ENCODE peak calls at places on chromosomes 11 and 22, in five cellular contexts. One of them, this sample, is unnamed.
A peak's percentile ranks its signal among the peaks of the same experiment; 100 is the strongest.

GRCh38 chr11:69718147-69718546 is 14.3 kb upstream of the FGF19 start:
- DNase-seq in EL: peak; percentile 40
- DNase-seq in osteocyte: no peak
- DNase-seq in non-pigmented ciliary epithelial cell: no peak
- DNase-seq in HS-27A: no peak
- DNase-seq in this sample: peak; percentile 73

GRCh38 chr22:50361688-50362087 is 18.6 kb downstream of the PPP6R2 start:
- DNase-seq in osteocyte: no peak
- DNase-seq in EL: no peak
- DNase-seq in non-pigmented ciliary epithelial cell: no peak
- DNase-seq in HS-27A: no peak
- DNase-seq in this sample: no peak

GRCh38 chr11:35951659-35952058 is 7.8 kb downstream of the LDLRAD3 start:
- DNase-seq in non-pigmented ciliary epithelial cell: no peak
- DNase-seq in osteocyte: no peak
- DNase-seq in HS-27A: no peak
- DNase-seq in EL: no peak
- DNase-seq in this sample: no peak

GRCh38 chr11:71563401-71563800 is 2.0 kb upstream of the KRTAP5-10 start:
- DNase-seq in non-pigmented ciliary epithelial cell: peak; percentile 11
- DNase-seq in EL: peak; percentile 62
- DNase-seq in osteocyte: no peak
- DNase-seq in HS-27A: peak; percentile 7
- DNase-seq in this sample: peak; percentile 57

GRCh38 chr11:13279487-13279834 is 1.9 kb downstream of the BMAL1 start:
- DNase-seq in EL: no peak
- DNase-seq in HS-27A: no peak
- DNase-seq in osteocyte: no peak
- DNase-seq in non-pigmented ciliary epithelial cell: no peak
- DNase-seq in this sample: no peak

GRCh38 chr11:66219846-66220565 is 48.4 kb upstream of the RAB1B start:
- DNase-seq in osteocyte: no peak
- DNase-seq in EL: no peak
- DNase-seq in HS-27A: no peak
- DNase-seq in non-pigmented ciliary epithelial cell: no peak
- DNase-seq in this sample: no peak

GRCh38 chr11:68843052-68843561 is 1.4 kb upstream of the CPT1A start:
- DNase-seq in HS-27A: no peak
- DNase-seq in EL: peak; percentile 28
- DNase-seq in non-pigmented ciliary epithelial cell: no peak
- DNase-seq in osteocyte: no peak
- DNase-seq in this sample: no peak

GRCh38 chr22:19756288-19757128 is 4.1 kb upstream of the TBX1 start:
- DNase-seq in EL: peak; percentile 29
- DNase-seq in non-pigmented ciliary epithelial cell: no peak
- DNase-seq in HS-27A: no peak
- DNase-seq in osteocyte: no peak
- DNase-seq in this sample: peak; percentile 86

GRCh38 chr11:114348200-114349191 is 51.8 kb downstream of the C11orf71 start:
- DNase-seq in osteocyte: no peak
- DNase-seq in HS-27A: no peak
- DNase-seq in EL: peak; percentile 82
- DNase-seq in non-pigmented ciliary epithelial cell: peak; percentile 46
- DNase-seq in this sample: no peak

GRCh38 chr22:35661377-35661937 is 13.2 kb downstream of the APOL6 start:
- DNase-seq in EL: peak; percentile 46
- DNase-seq in non-pigmented ciliary epithelial cell: no peak
- DNase-seq in osteocyte: no peak
- DNase-seq in HS-27A: no peak
- DNase-seq in this sample: no peak

GRCh38 chr11:44621784-44622183 is 56.3 kb downstream of the CD82 start:
- DNase-seq in HS-27A: no peak
- DNase-seq in osteocyte: no peak
- DNase-seq in EL: no peak
- DNase-seq in non-pigmented ciliary epithelial cell: no peak
- DNase-seq in this sample: no peak

GRCh38 chr11:67280791-67281551 is 8.1 kb upstream of the ANKRD13D start:
- DNase-seq in EL: no peak
- DNase-seq in non-pigmented ciliary epithelial cell: no peak
- DNase-seq in osteocyte: no peak
- DNase-seq in HS-27A: no peak
- DNase-seq in this sample: no peak

GRCh38 chr11:127998421-127998820 is 588.9 kb downstream of the ETS1 start:
- DNase-seq in EL: peak; percentile 51
- DNase-seq in osteocyte: no peak
- DNase-seq in HS-27A: no peak
- DNase-seq in non-pigmented ciliary epithelial cell: no peak
- DNase-seq in this sample: no peak

GRCh38 chr11:23995891-23996290 is 501.0 kb upstream of the LUZP2 start:
- DNase-seq in HS-27A: no peak
- DNase-seq in osteocyte: no peak
- DNase-seq in non-pigmented ciliary epithelial cell: peak; percentile 51
- DNase-seq in EL: peak; percentile 8
- DNase-seq in this sample: no peak